ENCODE peak calls at places on chromosome 2, in four cellular contexts. X is T-helper 9 cell, I is NCI-H2029, P is SIG-M5. O is an unnamed sample.

GRCh38 chr2:85602476-85603234 is at the start of gene TMEM150A:
- DNase-seq in X (peak), P (peak), I (peak), O (peak)

GRCh38 chr2:157922341-157922740 is 46.2 kb upstream of the ACVR1 start:
- DNase-seq in I (no peak), X (no peak), P (no peak), O (no peak)

GRCh38 chr2:62672601-62673000 is 32.9 kb upstream of the EHBP1 start:
- DNase-seq in P (no peak), X (no peak), I (no peak), O (peak)

GRCh38 chr2:134736167-134736885 is 17.5 kb upstream of the TMEM163 start:
- DNase-seq in X (no peak), P (no peak), I (no peak), O (peak)

GRCh38 chr2:155895016-155895415 is 437.5 kb downstream of the NR4A2 start:
- DNase-seq in X (no peak), I (no peak), P (no peak), O (no peak)

GRCh38 chr2:43055985-43056384 is 170.4 kb downstream of the ZFP36L2 start:
- DNase-seq in X (no peak), P (no peak), I (no peak), O (no peak)

GRCh38 chr2:55869637-55870325 is 53.8 kb downstream of the EFEMP1 start:
- DNase-seq in I (no peak), P (no peak), X (no peak), O (peak)

GRCh38 chr2:71686781-71687180 is 233.4 kb downstream of the DYSF start:
- DNase-seq in I (no peak), P (no peak), X (no peak), O (no peak)

GRCh38 chr2:9738718-9739496 is 104.4 kb upstream of the TAF1B start:
- DNase-seq in I (no peak), X (no peak), P (no peak), O (no peak)

GRCh38 chr2:204504594-204504993 is 40.7 kb upstream of the PARD3B start:
- DNase-seq in P (no peak), X (no peak), I (no peak), O (no peak)

GRCh38 chr2:232362174-232362913 is 16.2 kb upstream of the ALPP start:
- DNase-seq in P (no peak), X (no peak), I (peak), O (no peak)

GRCh38 chr2:229339613-229340012 is 68.5 kb upstream of the PID1 start:
- DNase-seq in I (no peak), X (no peak), P (no peak), O (peak)

GRCh38 chr2:68272246-68272987 is 20.1 kb upstream of the PPP3R1 start:
- DNase-seq in I (no peak), X (no peak), P (peak), O (no peak)

GRCh38 chr2:61177727-61178549 is 15.9 kb downstream of the C2orf74 start:
- DNase-seq in I (no peak), P (no peak), X (peak), O (peak)

GRCh38 chr2:8475349-8476045 is 206.4 kb upstream of the ID2 start:
- DNase-seq in I (peak), P (no peak), X (no peak), O (no peak)

GRCh38 chr2:239225921-239226561 is 174.8 kb downstream of the HDAC4 start:
- DNase-seq in X (no peak), P (no peak), I (no peak), O (peak)

GRCh38 chr2:124874676-124875075 is 849.6 kb downstream of the CNTNAP5 start:
- DNase-seq in P (no peak), I (no peak), X (no peak), O (no peak)